ENCODE peak calls at places on chromosomes 5 and 9, in seven cellular contexts. U, M, B, Q, J, S and D are unnamed samples.

GRCh38 chr9:127876764-127877562 is 512 bp downstream of the AK1 start:
- DNase-seq in U (no peak), M (no peak), B (peak), Q (no peak), J (no peak), S (no peak), D (peak)

GRCh38 chr5:78005021-78005785 is 229.1 kb upstream of the TBCA start:
- DNase-seq in U (no peak), M (no peak), B (no peak), Q (no peak), J (no peak), S (no peak), D (no peak)

GRCh38 chr5:130141689-130142320 is 237.5 kb downstream of the CHSY3 start:
- DNase-seq in U (no peak), M (no peak), B (peak), Q (peak), J (no peak), S (no peak), D (peak)

GRCh38 chr9:93574900-93575705 is 1.3 kb upstream of the PHF2 start:
- DNase-seq in U (no peak), M (no peak), B (no peak), Q (peak), J (no peak), S (no peak), D (no peak)

GRCh38 chr9:137085918-137086530 is 761 bp upstream of the MAN1B1 start:
- DNase-seq in U (no peak), M (no peak), B (peak), Q (peak), J (no peak), S (peak), D (peak)

GRCh38 chr5:11130111-11130510 is 369.1 kb upstream of the DAP start:
- DNase-seq in U (no peak), M (no peak), B (no peak), Q (no peak), J (no peak), S (no peak), D (no peak)

GRCh38 chr9:20618361-20618799 is 3.9 kb downstream of the MLLT3 start:
- DNase-seq in U (no peak), M (no peak), B (peak), Q (peak), J (no peak), S (no peak), D (no peak)

GRCh38 chr9:24479696-24480095 is 66.0 kb downstream of the IZUMO3 start:
- DNase-seq in U (no peak), M (no peak), B (no peak), Q (no peak), J (no peak), S (no peak), D (no peak)

GRCh38 chr9:133406480-133407307 is 11.1 kb downstream of the REXO4 start:
- DNase-seq in U (peak), M (peak), B (peak), Q (peak), J (peak), S (peak), D (peak)

GRCh38 chr9:135695036-135695435 is 4.2 kb downstream of the SOHLH1 start:
- DNase-seq in U (no peak), M (no peak), B (no peak), Q (no peak), J (no peak), S (no peak), D (no peak)

GRCh38 chr5:168362097-168362885 is 70.8 kb downstream of the WWC1 start:
- DNase-seq in U (no peak), M (no peak), B (no peak), Q (no peak), J (no peak), S (no peak), D (no peak)

GRCh38 chr9:133679466-133680051 is 43.4 kb downstream of the DBH start:
- DNase-seq in U (no peak), M (no peak), B (no peak), Q (no peak), J (no peak), S (no peak), D (no peak)

GRCh38 chr9:37983381-37984067 is 79.6 kb upstream of the SLC25A51 start:
- DNase-seq in U (no peak), M (no peak), B (no peak), Q (no peak), J (no peak), S (no peak), D (no peak)

GRCh38 chr5:78527054-78527884 is 121.3 kb downstream of the LHFPL2 start:
- DNase-seq in U (no peak), M (no peak), B (peak), Q (peak), J (no peak), S (no peak), D (no peak)

GRCh38 chr5:178147406-178147805 is 6.3 kb downstream of the NHP2 start:
- DNase-seq in U (no peak), M (no peak), B (no peak), Q (no peak), J (no peak), S (no peak), D (no peak)

GRCh38 chr9:86135374-86135773 is 36.0 kb upstream of the GOLM1 start:
- DNase-seq in U (no peak), M (no peak), B (no peak), Q (no peak), J (no peak), S (no peak), D (no peak)

GRCh38 chr5:151063136-151063544 is 17.7 kb downstream of the TNIP1 start:
- DNase-seq in U (no peak), M (no peak), B (peak), Q (peak), J (no peak), S (no peak), D (peak)